ENCODE peak calls at places on chromosomes 12 and 14, in five cellular contexts. One of them, this sample, is unnamed.

GRCh38 chr12:87464565-87464964 is 564.6 kb downstream of the C12orf50 start:
- DNase-seq in fibroblast of the aortic adventitia: no peak
- DNase-seq in ascending aorta: no peak
- DNase-seq in stomach: no peak
- DNase-seq in uterus: no peak
- DNase-seq in this sample: no peak

GRCh38 chr12:75489613-75490210 is 9.2 kb downstream of the GLIPR1 start:
- DNase-seq in ascending aorta: no peak
- DNase-seq in fibroblast of the aortic adventitia: peak
- DNase-seq in stomach: no peak
- DNase-seq in uterus: no peak
- DNase-seq in this sample: peak

GRCh38 chr12:22993639-22994038 is 368.7 kb downstream of the ETNK1 start:
- DNase-seq in ascending aorta: no peak
- DNase-seq in fibroblast of the aortic adventitia: no peak
- DNase-seq in uterus: no peak
- DNase-seq in stomach: no peak
- DNase-seq in this sample: peak

GRCh38 chr12:727321-727720 is 25.1 kb upstream of the WNK1 start:
- DNase-seq in stomach: no peak
- DNase-seq in uterus: no peak
- DNase-seq in fibroblast of the aortic adventitia: no peak
- DNase-seq in ascending aorta: no peak
- DNase-seq in this sample: peak

GRCh38 chr12:52216807-52217206 is 16.2 kb upstream of the KRT7 start:
- DNase-seq in stomach: peak
- DNase-seq in fibroblast of the aortic adventitia: no peak
- DNase-seq in uterus: no peak
- DNase-seq in ascending aorta: no peak
- DNase-seq in this sample: no peak

GRCh38 chr12:21526053-21526452 is at the start of gene SPX:
- DNase-seq in uterus: no peak
- DNase-seq in stomach: no peak
- DNase-seq in ascending aorta: no peak
- DNase-seq in fibroblast of the aortic adventitia: peak
- DNase-seq in this sample: peak

GRCh38 chr12:14689996-14690395 is 6.4 kb downstream of the GUCY2C start:
- DNase-seq in fibroblast of the aortic adventitia: no peak
- DNase-seq in uterus: no peak
- DNase-seq in ascending aorta: no peak
- DNase-seq in stomach: no peak
- DNase-seq in this sample: no peak

GRCh38 chr14:105139831-105140239 is 28.7 kb downstream of the JAG2 start:
- DNase-seq in fibroblast of the aortic adventitia: no peak
- DNase-seq in uterus: no peak
- DNase-seq in ascending aorta: no peak
- DNase-seq in stomach: no peak
- DNase-seq in this sample: no peak

GRCh38 chr12:16482726-16483125 is 123.2 kb downstream of the LMO3 start:
- DNase-seq in uterus: no peak
- DNase-seq in fibroblast of the aortic adventitia: peak
- DNase-seq in stomach: no peak
- DNase-seq in ascending aorta: no peak
- DNase-seq in this sample: no peak

GRCh38 chr12:80936642-80937390 is 918 bp downstream of the LIN7A start:
- DNase-seq in ascending aorta: no peak
- DNase-seq in fibroblast of the aortic adventitia: peak
- DNase-seq in stomach: peak
- DNase-seq in uterus: peak
- DNase-seq in this sample: peak

GRCh38 chr12:91892081-91892855 is 253.4 kb downstream of the BTG1 start:
- DNase-seq in ascending aorta: no peak
- DNase-seq in stomach: no peak
- DNase-seq in fibroblast of the aortic adventitia: no peak
- DNase-seq in uterus: no peak
- DNase-seq in this sample: no peak

GRCh38 chr12:130633771-130634170 is 82.3 kb downstream of the RIMBP2 start:
- DNase-seq in ascending aorta: peak
- DNase-seq in stomach: peak
- DNase-seq in uterus: no peak
- DNase-seq in fibroblast of the aortic adventitia: no peak
- DNase-seq in this sample: peak

GRCh38 chr12:109116611-109116949 is 193 bp downstream of the ACACB start:
- DNase-seq in stomach: no peak
- DNase-seq in ascending aorta: no peak
- DNase-seq in uterus: no peak
- DNase-seq in fibroblast of the aortic adventitia: no peak
- DNase-seq in this sample: no peak

GRCh38 chr14:45838597-45838996 is 585.6 kb upstream of the MIS18BP1 start:
- DNase-seq in uterus: no peak
- DNase-seq in fibroblast of the aortic adventitia: no peak
- DNase-seq in ascending aorta: no peak
- DNase-seq in stomach: no peak
- DNase-seq in this sample: peak

GRCh38 chr12:98808243-98808895 is 163.3 kb downstream of the APAF1 start:
- DNase-seq in ascending aorta: no peak
- DNase-seq in uterus: no peak
- DNase-seq in stomach: no peak
- DNase-seq in fibroblast of the aortic adventitia: no peak
- DNase-seq in this sample: no peak

GRCh38 chr12:125890983-125891382 is 825.7 kb downstream of the AACS start:
- DNase-seq in ascending aorta: no peak
- DNase-seq in fibroblast of the aortic adventitia: no peak
- DNase-seq in stomach: no peak
- DNase-seq in uterus: no peak
- DNase-seq in this sample: no peak

GRCh38 chr14:69077841-69078240 is 75.1 kb downstream of the DCAF5 start:
- DNase-seq in uterus: no peak
- DNase-seq in fibroblast of the aortic adventitia: peak
- DNase-seq in stomach: no peak
- DNase-seq in ascending aorta: peak
- DNase-seq in this sample: peak

DNA sequence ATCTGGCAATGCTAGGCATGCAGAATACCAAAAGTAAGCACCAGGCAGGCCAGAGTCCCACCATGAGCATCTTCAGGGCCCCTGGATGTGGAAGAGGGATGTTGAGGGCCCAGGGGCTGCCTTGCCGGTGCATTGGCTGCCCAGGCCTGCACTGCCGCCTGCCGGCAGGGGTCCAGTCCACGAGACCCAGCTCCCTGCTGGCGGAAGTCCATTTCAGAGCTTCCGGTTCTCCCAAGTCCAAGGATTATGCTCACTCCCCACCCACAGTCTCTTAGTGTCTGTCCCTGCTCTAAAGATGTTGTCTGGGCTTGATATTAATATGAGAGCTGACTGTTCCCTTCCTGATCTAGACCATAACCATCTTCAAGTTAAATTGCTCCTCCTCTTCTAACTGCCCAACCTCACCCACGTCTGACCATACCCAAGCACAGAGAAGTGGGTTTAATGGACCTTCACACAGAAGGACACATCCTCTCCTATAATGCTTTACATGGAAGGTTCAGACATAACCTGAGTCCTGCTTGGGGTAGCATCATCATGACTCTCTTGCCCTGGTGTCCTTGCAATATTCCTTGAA is 117.4 kb downstream of the DAD1 start:
- DNase-seq in ascending aorta: no peak
- DNase-seq in stomach: peak
- DNase-seq in uterus: no peak
- DNase-seq in fibroblast of the aortic adventitia: no peak
- DNase-seq in this sample: peak
- TF ChIP-seq CTCF in ascending aorta: peak
- TF ChIP-seq CTCF in stomach: no peak
- TF ChIP-seq CTCF in uterus: no peak
- TF ChIP-seq CTCF in fibroblast of the aortic adventitia: peak
- TF ChIP-seq CTCF in this sample: peak

GRCh38 chr14:79280400-79280670 is 931.0 kb downstream of the DIO2 start:
- DNase-seq in stomach: no peak
- DNase-seq in ascending aorta: no peak
- DNase-seq in uterus: no peak
- DNase-seq in fibroblast of the aortic adventitia: no peak
- DNase-seq in this sample: no peak
- H3K4me3 ChIP-seq in stomach: peak
- H3K4me3 ChIP-seq in ascending aorta: peak
- H3K4me3 ChIP-seq in uterus: peak
- H3K4me3 ChIP-seq in fibroblast of the aortic adventitia: no peak
- H3K4me3 ChIP-seq in this sample: no peak

GRCh38 chr12:120855823-120856589 is 48.2 kb downstream of the SPPL3 start:
- DNase-seq in uterus: no peak
- DNase-seq in stomach: no peak
- DNase-seq in ascending aorta: no peak
- DNase-seq in fibroblast of the aortic adventitia: peak
- DNase-seq in this sample: no peak

GRCh38 chr12:120858306-120859088 is 45.7 kb downstream of the SPPL3 start:
- DNase-seq in fibroblast of the aortic adventitia: no peak
- DNase-seq in uterus: no peak
- DNase-seq in stomach: no peak
- DNase-seq in ascending aorta: no peak
- DNase-seq in this sample: no peak

GRCh38 chr12:120853188-120853587 is 51.0 kb downstream of the SPPL3 start:
- DNase-seq in fibroblast of the aortic adventitia: peak
- DNase-seq in ascending aorta: no peak
- DNase-seq in uterus: no peak
- DNase-seq in stomach: no peak
- DNase-seq in this sample: no peak

GRCh38 chr12:120854804-120855203 is 49.4 kb downstream of the SPPL3 start:
- DNase-seq in fibroblast of the aortic adventitia: no peak
- DNase-seq in ascending aorta: no peak
- DNase-seq in stomach: no peak
- DNase-seq in uterus: no peak
- DNase-seq in this sample: no peak

DNA sequence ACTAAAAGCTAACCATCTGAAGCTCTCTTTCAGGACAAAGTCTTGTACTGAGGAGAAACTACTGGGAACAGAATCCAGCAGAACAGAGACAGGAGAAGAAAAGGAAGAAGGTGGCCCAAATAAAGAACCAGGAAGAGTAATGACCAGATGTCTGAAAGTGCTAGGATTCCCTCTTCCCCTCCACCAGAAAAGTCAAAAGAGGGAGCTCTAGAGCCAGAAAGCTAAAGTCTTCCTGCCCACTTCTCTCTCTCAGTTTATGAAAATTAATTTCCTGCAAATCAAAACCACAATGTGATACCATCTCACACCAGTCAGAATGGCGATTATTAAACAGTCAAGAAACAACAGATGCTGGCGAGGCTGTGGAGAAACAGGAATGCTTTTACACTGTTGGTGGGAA is 47.2 kb downstream of the SPPL3 start:
- DNase-seq in fibroblast of the aortic adventitia: no peak
- DNase-seq in uterus: no peak
- DNase-seq in stomach: no peak
- DNase-seq in ascending aorta: no peak
- DNase-seq in this sample: peak
- TF ChIP-seq CTCF in fibroblast of the aortic adventitia: peak
- TF ChIP-seq CTCF in uterus: no peak
- TF ChIP-seq CTCF in stomach: no peak
- TF ChIP-seq CTCF in ascending aorta: peak
- TF ChIP-seq CTCF in this sample: peak

DNA sequence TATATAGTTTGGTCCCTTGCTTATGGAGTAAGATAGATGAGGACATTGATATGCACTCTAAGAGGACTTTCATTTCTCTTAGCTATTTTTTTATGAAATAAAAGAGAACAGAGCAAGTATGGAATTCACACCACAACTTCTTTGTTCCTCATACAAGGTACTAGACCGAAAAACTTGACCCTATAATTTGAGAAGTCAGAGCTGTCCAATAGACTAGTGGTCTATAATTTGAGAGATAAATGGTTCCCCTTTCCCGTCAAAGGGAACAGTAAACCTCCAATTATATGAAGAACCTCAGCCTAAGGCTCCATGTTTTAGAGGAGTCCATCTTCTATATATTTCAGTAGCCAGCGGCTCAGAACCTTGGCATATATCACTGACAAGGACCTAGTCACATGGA is 58.5 kb upstream of the HIF1A start:
- DNase-seq in uterus: no peak
- DNase-seq in stomach: no peak
- DNase-seq in ascending aorta: no peak
- DNase-seq in fibroblast of the aortic adventitia: no peak
- DNase-seq in this sample: no peak
- H3K4me3 ChIP-seq in uterus: no peak
- H3K4me3 ChIP-seq in stomach: no peak
- H3K4me3 ChIP-seq in ascending aorta: no peak
- H3K4me3 ChIP-seq in fibroblast of the aortic adventitia: no peak
- H3K4me3 ChIP-seq in this sample: no peak

GRCh38 chr14:74980398-74980745 is 22.3 kb upstream of the EIF2B2 start:
- DNase-seq in stomach: no peak
- DNase-seq in uterus: no peak
- DNase-seq in ascending aorta: peak
- DNase-seq in fibroblast of the aortic adventitia: no peak
- DNase-seq in this sample: no peak

GRCh38 chr14:74978416-74978947 is 23.1 kb upstream of the PGF start:
- DNase-seq in fibroblast of the aortic adventitia: no peak
- DNase-seq in stomach: no peak
- DNase-seq in uterus: no peak
- DNase-seq in ascending aorta: peak
- DNase-seq in this sample: peak

GRCh38 chr14:74980746-74981661 is 21.7 kb upstream of the EIF2B2 start:
- DNase-seq in ascending aorta: peak
- DNase-seq in stomach: no peak
- DNase-seq in uterus: peak
- DNase-seq in fibroblast of the aortic adventitia: peak
- DNase-seq in this sample: peak

GRCh38 chr14:74979029-74979428 is 23.6 kb upstream of the PGF start:
- DNase-seq in ascending aorta: no peak
- DNase-seq in uterus: no peak
- DNase-seq in fibroblast of the aortic adventitia: no peak
- DNase-seq in stomach: no peak
- DNase-seq in this sample: peak

DNA sequence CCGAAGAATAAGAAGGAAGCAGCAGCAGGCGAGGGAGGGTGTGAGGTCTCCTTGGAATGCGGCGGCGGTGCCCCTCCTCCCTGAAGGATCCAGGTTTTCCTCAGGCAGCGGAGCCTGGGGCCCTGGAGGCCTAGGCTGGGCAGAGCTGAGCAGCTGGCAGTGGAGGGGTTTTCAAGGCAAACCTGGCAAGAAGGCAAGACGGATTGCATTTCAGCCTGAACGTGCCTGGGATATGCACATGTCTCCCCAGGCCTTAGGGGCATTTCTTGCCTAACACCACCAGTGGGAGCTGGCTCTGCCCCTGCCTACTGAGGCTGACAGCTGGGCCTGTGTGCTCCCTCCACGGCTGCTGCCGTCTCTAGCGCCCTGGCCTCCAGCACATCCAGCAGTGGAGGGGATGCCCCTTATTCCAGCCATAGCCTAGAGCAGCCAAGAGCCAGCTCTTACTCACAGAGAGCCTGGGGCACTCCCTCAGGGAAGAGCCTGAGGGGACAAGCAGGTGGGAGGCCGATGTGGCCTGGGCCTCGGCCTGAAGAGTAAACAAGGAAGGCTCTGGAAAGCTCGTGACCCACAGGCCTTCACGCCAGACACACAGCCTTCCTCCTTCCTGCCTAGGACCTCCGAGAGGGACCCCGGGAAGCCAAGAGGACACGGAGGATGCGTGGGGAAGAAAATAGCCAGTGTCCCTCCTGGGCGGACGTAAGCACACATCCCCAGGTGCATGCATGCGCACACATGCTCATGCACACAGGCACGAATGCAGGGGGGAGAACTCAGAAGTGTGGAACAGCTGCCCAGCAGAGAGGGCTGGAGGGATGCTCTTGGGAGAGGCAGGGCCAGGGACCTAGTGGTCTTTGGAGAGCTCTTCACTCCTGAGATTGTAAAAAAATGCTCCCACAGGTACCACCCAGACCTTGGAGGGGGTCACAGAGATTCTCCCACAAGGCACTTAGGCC is 23.0 kb upstream of the EIF2B2 start:
- DNase-seq in uterus: no peak
- DNase-seq in fibroblast of the aortic adventitia: peak
- DNase-seq in stomach: no peak
- DNase-seq in ascending aorta: peak
- DNase-seq in this sample: peak
- TF ChIP-seq CTCF in uterus: no peak
- TF ChIP-seq CTCF in fibroblast of the aortic adventitia: no peak
- TF ChIP-seq CTCF in stomach: no peak
- TF ChIP-seq CTCF in ascending aorta: peak
- TF ChIP-seq CTCF in this sample: peak

This sample was measured in epithelial cell of esophagus.